ENCODE peak calls at places on chromosomes 2 and 18, in eight cellular contexts. N is thoracic aorta; Y is T-helper 17 cell; K is fibroblast of lung; D is neural crest cell; W is activated naive CD4-positive, alpha-beta T cell; P is activated T-helper 1 cell treated with Interleukin-2 at 50 U/mL for 16 hours; M is NCI-H774. T is an unnamed sample.

GRCh38 chr2:97911922-97912575 is 83.7 kb downstream of the TMEM131 start:
- DNase-seq in N (no peak), W (no peak), M (no peak), K (peak; percentile 60), D (no peak), P (no peak), Y (no peak), T (no peak)

GRCh38 chr2:102391530-102391929 is 31.4 kb upstream of the IL18RAP start:
- DNase-seq in Y (no peak), N (no peak), K (no peak), D (no peak), P (no peak), W (no peak), M (no peak), T (no peak)

GRCh38 chr2:7994397-7994951 is 687.4 kb upstream of the ID2 start:
- DNase-seq in Y (no peak), P (no peak), W (no peak), N (no peak), M (peak; percentile 62), K (no peak), D (no peak), T (no peak)

GRCh38 chr2:8120979-8121825 is 560.7 kb upstream of the ID2 start:
- DNase-seq in Y (no peak), P (no peak), D (no peak), N (no peak), K (no peak), M (no peak), W (no peak), T (no peak)

GRCh38 chr2:223528036-223528435 is 74.1 kb downstream of the SCG2 start:
- DNase-seq in D (no peak), W (no peak), K (peak; percentile 80), M (no peak), N (no peak), P (no peak), Y (no peak), T (no peak)

GRCh38 chr2:62426005-62426912 is 79.7 kb downstream of the TMEM17 start:
- DNase-seq in K (no peak), P (no peak), N (no peak), W (no peak), Y (no peak), M (no peak), D (no peak), T (no peak)

GRCh38 chr2:53104263-53104662 is 663.3 kb upstream of the CHAC2 start:
- DNase-seq in P (no peak), M (no peak), W (no peak), Y (no peak), N (no peak), K (peak; percentile 61), D (no peak), T (no peak)

GRCh38 chr2:175147196-175147595 is 20.8 kb downstream of the ATF2 start:
- DNase-seq in P (no peak), Y (no peak), W (no peak), D (no peak), K (no peak), N (no peak), M (no peak), T (no peak)

GRCh38 chr2:20983844-20984243 is 60.0 kb downstream of the APOB start:
- DNase-seq in N (no peak), D (no peak), M (no peak), P (no peak), K (no peak), Y (no peak), W (no peak), T (no peak)

GRCh38 chr2:8566788-8567468 is 114.9 kb upstream of the ID2 start:
- DNase-seq in N (no peak), P (no peak), D (no peak), Y (no peak), W (no peak), K (no peak), M (peak; percentile 67), T (no peak)

GRCh38 chr2:233456111-233456510 is 101.8 kb downstream of the DGKD start:
- DNase-seq in D (no peak), N (no peak), W (no peak), K (no peak), M (no peak), P (no peak), Y (no peak), T (no peak)

GRCh38 chr2:23601301-23601965 is 216.5 kb downstream of the KLHL29 start:
- DNase-seq in Y (no peak), D (no peak), P (no peak), N (no peak), W (no peak), K (no peak), M (no peak), T (no peak)

GRCh38 chr2:30272761-30273573 is 41.6 kb downstream of the LBH start:
- DNase-seq in N (no peak), Y (no peak), P (no peak), K (peak; percentile 43), M (no peak), W (no peak), D (no peak), T (no peak)

GRCh38 chr18:10401489-10401888 is 52.9 kb upstream of the APCDD1 start:
- DNase-seq in P (no peak), N (no peak), K (no peak), W (no peak), M (no peak), D (no peak), Y (no peak), T (no peak)

GRCh38 chr2:54524236-54524991 is 68.3 kb downstream of the SPTBN1 start:
- DNase-seq in N (no peak), Y (no peak), M (no peak), W (no peak), P (no peak), K (peak; percentile 72), D (no peak), T (no peak)

GRCh38 chr2:143934170-143934912 is 585.6 kb downstream of the ZEB2 start:
- DNase-seq in Y (no peak), M (no peak), D (no peak), N (no peak), K (no peak), P (no peak), W (no peak), T (no peak)

GRCh38 chr2:73323551-73323950 is 30.2 kb upstream of the EGR4 start:
- DNase-seq in M (no peak), K (no peak), D (no peak), P (no peak), N (no peak), Y (no peak), W (no peak), T (no peak)

GRCh38 chr2:36451512-36451911 is 95.9 kb downstream of the CRIM1 start:
- DNase-seq in K (peak; percentile 66), W (no peak), M (no peak), N (no peak), P (no peak), Y (no peak), D (no peak), T (no peak)

GRCh38 chr18:45386256-45386655 is 229.0 kb upstream of the SLC14A2 start:
- DNase-seq in N (no peak), K (peak; percentile 47), M (no peak), W (no peak), D (peak; percentile 32), Y (no peak), P (no peak), T (no peak)

GRCh38 chr2:127641846-127642510 is 4.0 kb upstream of the GPR17 start:
- DNase-seq in P (peak; percentile 26), D (no peak), K (no peak), M (no peak), N (no peak), Y (peak; percentile 37), W (no peak), T (peak; percentile 35)

GRCh38 chr2:74576151-74576755 is 21.7 kb downstream of the DOK1 start:
- DNase-seq in N (no peak), P (no peak), M (no peak), Y (no peak), K (no peak), W (no peak), D (no peak), T (no peak)

GRCh38 chr2:190879474-190880373 is 897 bp upstream of the GLS start:
- DNase-seq in M (no peak), D (no peak), N (peak; percentile 6), W (peak; percentile 13), P (peak; percentile 9), Y (peak; percentile 25), K (no peak), T (peak; percentile 35)

GRCh38 chr2:181461056-181461630 is 4.0 kb downstream of the ITGA4 start:
- DNase-seq in P (no peak), K (no peak), W (no peak), Y (no peak), M (no peak), N (no peak), D (no peak), T (no peak)

GRCh38 chr18:37669991-37670534 is 104.5 kb upstream of the CELF4 start:
- DNase-seq in W (no peak), K (no peak), P (no peak), M (no peak), D (no peak), N (no peak), Y (no peak), T (no peak)

GRCh38 chr2:237361194-237361986 is 52.6 kb downstream of the COL6A3 start:
- DNase-seq in K (peak; percentile 80), W (no peak), D (no peak), N (no peak), P (no peak), M (no peak), Y (no peak), T (no peak)

GRCh38 chr2:172928754-172929153 is 146.9 kb upstream of the MAP3K20 start:
- DNase-seq in M (no peak), W (no peak), N (no peak), K (peak; percentile 87), Y (no peak), D (no peak), P (no peak), T (no peak)

GRCh38 chr2:173184031-173185004 is 108.7 kb downstream of the MAP3K20 start:
- DNase-seq in N (peak; percentile 70), K (peak; percentile 99), D (no peak), W (no peak), Y (no peak), M (no peak), P (no peak), T (no peak)

GRCh38 chr2:26300234-26300641 is 45.7 kb upstream of the SELENOI start:
- DNase-seq in K (no peak), N (no peak), M (no peak), W (no peak), P (no peak), D (no peak), Y (no peak), T (no peak)

GRCh38 chr2:20424300-20425290 is 22.3 kb upstream of the RHOB start:
- DNase-seq in W (no peak), P (no peak), M (no peak), Y (no peak), K (peak; percentile 97), D (no peak), N (no peak), T (no peak)

GRCh38 chr2:60858897-60859311 is 22.5 kb upstream of the REL start:
- DNase-seq in W (no peak), Y (no peak), N (no peak), D (no peak), M (no peak), P (no peak), K (no peak), T (no peak)

GRCh38 chr18:55346961-55347740 is 240.8 kb downstream of the TCF4 start:
- DNase-seq in P (no peak), M (no peak), N (no peak), D (no peak), Y (no peak), K (no peak), W (no peak), T (no peak)

GRCh38 chr2:234674781-234675201 is 177.9 kb upstream of the ARL4C start:
- DNase-seq in M (no peak), N (no peak), K (peak; percentile 39), W (no peak), P (no peak), Y (no peak), D (no peak), T (no peak)

GRCh38 chr2:205848601-205849000 is 166.3 kb downstream of the NRP2 start:
- DNase-seq in N (no peak), W (no peak), D (no peak), M (no peak), K (peak; percentile 92), Y (no peak), P (no peak), T (no peak)

GRCh38 chr2:57884281-57884680 is 162.3 kb upstream of the VRK2 start:
- DNase-seq in K (no peak), D (no peak), M (no peak), Y (no peak), W (no peak), P (no peak), N (no peak), T (no peak)

T was measured in effector CD8-positive, alpha-beta T cell.